ENCODE peak calls at places on chromosomes 13 and 19, in four cellular contexts. Y is WTC11, W is K562, N is HepG2. A is an unnamed sample.

GRCh38 chr13:31159306-31159705 is 2.4 kb downstream of the HSPH1 start:
- DNase-seq in W (no peak), Y (no peak), N (no peak), A (no peak)

GRCh38 chr19:4374451-4375163 is 25.7 kb downstream of the SH3GL1 start:
- DNase-seq in Y (no peak), W (peak), N (peak), A (no peak)

GRCh38 chr19:10339380-10339960 is at the start of gene ICAM3:
- DNase-seq in Y (no peak), N (no peak), W (no peak), A (no peak)

GRCh38 chr13:27147530-27148170 is 24.0 kb downstream of the USP12 start:
- DNase-seq in Y (no peak), N (no peak), W (no peak), A (no peak)

GRCh38 chr19:32067686-32068085 is 277.7 kb upstream of the ZNF507 start:
- DNase-seq in N (no peak), Y (peak), W (no peak), A (no peak)

GRCh38 chr19:10863107-10863700 is 8.1 kb upstream of the CARM1 start:
- DNase-seq in W (peak), N (peak), Y (no peak), A (no peak)

GRCh38 chr19:5434970-5435641 is 20.1 kb upstream of the ZNRF4 start:
- DNase-seq in N (peak), Y (no peak), W (peak), A (no peak)

GRCh38 chr19:8213827-8214672 is 4.9 kb downstream of the CERS4 start:
- DNase-seq in N (peak), Y (no peak), W (no peak), A (no peak)

GRCh38 chr13:114259974-114260373 is 21.4 kb upstream of the UPF3A start:
- DNase-seq in Y (no peak), W (no peak), N (no peak), A (no peak)
- TF ChIP-seq ELF4 in Y (no peak), W (no peak), N (no peak), A (no peak)

GRCh38 chr13:78999494-78999893 is 340.5 kb upstream of the OBI1 start:
- DNase-seq in Y (no peak), W (no peak), N (no peak), A (no peak)
- TF ChIP-seq ELF4 in Y (no peak), W (no peak), N (no peak), A (no peak)

GRCh38 chr13:60369242-60369641 is 27.8 kb upstream of the TDRD3 start:
- DNase-seq in Y (no peak), W (no peak), N (no peak), A (no peak)
- TF ChIP-seq ELF4 in Y (no peak), W (no peak), N (no peak), A (no peak)

DNA sequence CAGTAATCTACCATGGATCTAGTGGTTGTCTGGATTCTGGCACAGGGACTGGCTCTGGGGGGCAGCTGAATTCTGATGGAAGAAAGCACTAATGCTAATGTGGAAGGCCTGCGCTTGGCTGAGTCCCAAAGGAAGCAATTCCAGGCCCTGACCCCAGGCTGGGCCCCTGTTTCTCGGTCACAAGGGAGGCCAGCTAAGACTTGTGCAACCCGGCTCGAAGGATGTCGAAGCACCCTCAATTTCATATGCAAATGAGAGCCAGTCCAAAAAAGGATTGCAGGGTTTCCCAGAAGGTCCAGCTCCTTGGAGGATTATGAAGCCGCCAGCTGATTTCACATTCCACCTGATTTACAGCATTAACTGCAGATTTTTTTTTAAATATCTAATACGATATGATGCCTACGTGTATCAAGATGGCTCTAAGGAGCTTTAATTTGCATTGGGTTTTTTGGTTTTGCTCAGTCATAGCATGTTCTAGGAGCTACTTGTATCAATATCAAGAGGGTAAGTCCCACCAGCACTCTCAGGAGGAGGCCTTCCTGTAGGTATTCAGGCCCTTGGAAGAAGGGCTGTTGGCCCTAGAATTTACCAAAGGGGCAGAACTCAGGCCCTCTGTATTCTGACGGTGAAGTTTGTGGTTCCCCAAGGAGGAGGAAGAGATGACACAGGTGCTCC is 97.3 kb upstream of the IPO5 start:
- DNase-seq in W (no peak), Y (peak), N (no peak), A (no peak)
- TF ChIP-seq ELF4 in W (no peak), Y (no peak), N (no peak), A (no peak)

GRCh38 chr19:44401108-44401786 is at the start of gene ZNF285:
- DNase-seq in N (peak), Y (peak), W (peak), A (peak)
- TF ChIP-seq ELF4 in N (no peak), Y (no peak), W (no peak), A (no peak)

GRCh38 chr19:1081301-1082164 is 13.6 kb downstream of the POLR2E start:
- DNase-seq in N (no peak), Y (peak), W (no peak), A (no peak)

GRCh38 chr19:1080360-1081161 is 13.6 kb downstream of the ARHGAP45 start:
- DNase-seq in W (no peak), Y (no peak), N (no peak), A (no peak)

GRCh38 chr19:1076951-1077350 is 10.0 kb downstream of the ARHGAP45 start:
- DNase-seq in N (no peak), Y (no peak), W (no peak), A (no peak)

GRCh38 chr19:1082165-1082927 is 12.8 kb downstream of the POLR2E start:
- DNase-seq in N (no peak), W (peak), Y (peak), A (peak)

DNA sequence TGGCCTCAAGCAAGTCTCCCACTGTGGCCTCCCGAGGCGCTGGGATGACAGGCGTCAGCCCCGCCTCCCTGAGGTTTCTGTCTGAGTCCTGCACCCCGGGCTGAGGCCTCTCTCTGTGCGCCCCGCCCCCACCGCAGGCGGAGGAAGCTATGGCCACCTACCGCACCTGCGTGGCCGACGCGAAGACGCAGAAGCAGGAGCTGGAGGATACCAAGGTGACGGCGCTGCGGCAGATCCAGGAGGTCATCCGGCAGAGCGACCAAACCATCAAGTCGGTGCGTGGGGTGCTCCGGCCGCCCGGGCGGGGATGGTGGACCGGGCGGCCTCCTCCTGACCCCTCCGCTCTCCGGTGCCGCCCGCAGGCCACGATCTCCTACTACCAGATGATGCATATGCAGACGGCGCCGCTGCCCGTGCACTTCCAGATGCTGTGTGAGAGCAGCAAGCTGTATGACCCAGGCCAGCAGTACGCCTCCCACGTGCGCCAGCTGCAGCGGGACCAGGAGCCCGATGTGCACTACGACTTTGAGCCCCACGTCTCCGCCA is 12.7 kb downstream of the ARHGAP45 start:
- DNase-seq in W (no peak), N (no peak), Y (no peak), A (no peak)
- TF ChIP-seq ELF4 in W (no peak), N (no peak), Y (no peak), A (no peak)

DNA sequence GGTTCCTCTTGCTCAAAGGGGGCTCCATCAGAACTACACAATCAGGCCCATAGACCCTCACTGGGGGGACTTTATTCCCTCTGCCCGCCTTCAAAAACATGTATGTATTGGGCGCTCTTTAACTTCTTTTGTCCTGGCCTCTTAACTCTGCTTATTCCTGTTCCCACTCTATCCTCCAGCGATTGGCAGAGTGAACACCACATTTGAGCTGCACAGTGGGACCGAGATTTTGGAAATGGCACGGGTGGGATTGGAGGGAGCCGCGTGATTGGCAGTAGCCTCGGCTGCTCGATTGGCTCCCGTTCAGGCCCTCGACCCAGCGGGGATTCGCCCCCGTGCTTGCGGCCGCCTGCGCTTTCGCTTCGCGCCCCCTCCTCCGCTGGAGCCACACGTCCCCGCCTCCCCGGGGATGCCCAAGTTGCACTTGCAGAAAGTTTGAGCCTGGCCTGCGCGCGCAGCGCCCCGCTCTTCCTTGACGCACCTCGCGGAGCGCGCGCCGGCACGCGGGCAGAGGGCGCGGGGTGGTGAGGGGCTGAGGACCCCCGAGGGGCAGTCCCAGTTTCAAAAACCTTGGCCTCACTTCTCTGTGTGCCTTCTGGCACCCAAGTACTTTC is at the start of gene ZIC5:
- DNase-seq in N (no peak), Y (peak), W (no peak), A (peak)
- TF ChIP-seq ELF4 in N (no peak), Y (no peak), W (no peak), A (no peak)

GRCh38 chr19:14015454-14016035 is 9.4 kb upstream of the RFX1 start:
- DNase-seq in Y (no peak), W (peak), N (peak), A (no peak)

GRCh38 chr19:14023404-14024235 is 4.3 kb upstream of the RLN3 start:
- DNase-seq in Y (peak), N (peak), W (peak), A (peak)

GRCh38 chr19:14022469-14022868 is 5.5 kb upstream of the RLN3 start:
- DNase-seq in W (no peak), N (no peak), Y (no peak), A (no peak)

GRCh38 chr19:14019100-14019499 is 8.8 kb upstream of the RLN3 start:
- DNase-seq in N (no peak), Y (no peak), W (no peak), A (no peak)

DNA sequence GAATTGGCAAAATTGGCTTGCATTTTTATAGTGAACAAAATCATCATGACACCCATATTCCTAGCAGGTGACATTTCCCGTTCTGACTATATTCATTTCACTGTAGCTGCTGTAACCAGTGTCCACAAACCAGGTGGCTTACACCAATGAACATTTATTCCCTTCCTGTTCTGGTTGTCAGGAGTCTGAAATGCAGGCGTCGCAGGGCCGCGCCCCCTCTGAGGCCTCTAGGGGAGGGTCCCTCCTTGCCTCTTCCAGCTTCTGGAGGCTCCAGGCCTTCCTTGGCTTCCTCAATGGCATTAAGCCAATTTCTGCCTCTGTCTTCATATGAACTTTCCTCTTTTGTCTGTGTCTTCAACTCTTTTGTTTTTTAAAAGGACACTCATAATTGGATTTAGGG is 6.5 kb upstream of the RLN3 start:
- DNase-seq in N (no peak), W (peak), Y (peak), A (no peak)
- TF ChIP-seq ELF4 in N (no peak), W (no peak), Y (no peak), A (no peak)